ENCODE peak calls at places on chromosome 7, in four cellular contexts. V is upper lobe of right lung, Q is psoas muscle, Z is right lobe of liver. S is an unnamed sample. For H3K27me3, the result is how much of the 10 kb centered on the place peaks cover.

GRCh38 chr7:42151309-42151708 is 85.7 kb downstream of the GLI3 start:
- DNase-seq in V (no peak), Q (no peak), Z (no peak), S (peak)

GRCh38 chr7:66937940-66938339 is 16.9 kb downstream of the TMEM248 start:
- DNase-seq in V (no peak), Q (no peak), Z (no peak), S (no peak)

GRCh38 chr7:159212226-159212625 is 67.6 kb upstream of the VIPR2 start:
- DNase-seq in V (no peak), Q (no peak), Z (no peak), S (no peak)

GRCh38 chr7:77351539-77352004 is 64.6 kb downstream of the GSAP start:
- DNase-seq in V (no peak), Q (no peak), Z (no peak), S (no peak)

GRCh38 chr7:23373151-23374004 is 74.2 kb downstream of the MALSU1 start:
- DNase-seq in V (no peak), Q (no peak), Z (no peak), S (no peak)

GRCh38 chr7:108805808-108806397 is 236.2 kb downstream of the DNAJB9 start:
- DNase-seq in V (no peak), Q (no peak), Z (no peak), S (peak)

GRCh38 chr7:11228515-11228914 is 254.8 kb downstream of the PHF14 start:
- DNase-seq in V (peak), Q (peak), Z (peak), S (peak)

GRCh38 chr7:20534543-20534942 is 80.9 kb upstream of the ABCB5 start:
- DNase-seq in V (no peak), Q (no peak), Z (no peak), S (no peak)

GRCh38 chr7:151038951-151039849 is 9.1 kb upstream of the ASIC3 start:
- DNase-seq in V (peak), Q (peak), Z (no peak), S (peak)

GRCh38 chr7:23593706-23594105 is 3.5 kb upstream of the CCDC126 start:
- DNase-seq in V (no peak), Q (no peak), Z (no peak), S (no peak)

GRCh38 chr7:41881313-41882130 is 178.6 kb upstream of the INHBA start:
- DNase-seq in V (peak), Q (peak), Z (peak), S (no peak)

GRCh38 chr7:5773661-5774086 is 7.8 kb downstream of the RNF216 start:
- DNase-seq in V (no peak), Q (no peak), Z (no peak), S (no peak)

GRCh38 chr7:57423768-57424167 is 26.2 kb upstream of the ZNF716 start:
- DNase-seq in V (no peak), Q (no peak), Z (no peak), S (no peak)

GRCh38 chr7:28674359-28674782 is 262.1 kb downstream of the CREB5 start:
- DNase-seq in V (no peak), Q (no peak), Z (no peak), S (no peak)

GRCh38 chr7:93558705-93559614 is 15.6 kb downstream of the CALCR start:
- DNase-seq in V (no peak), Q (no peak), Z (no peak), S (no peak)

GRCh38 chr7:25859412-25859704 is 292.6 kb upstream of the NFE2L3 start:
- DNase-seq in V (no peak), Q (no peak), Z (no peak), S (no peak)

GRCh38 chr7:25860882-25861228 is 291.1 kb upstream of the NFE2L3 start:
- DNase-seq in V (no peak), Q (no peak), Z (no peak), S (no peak)

GRCh38 chr7:25861704-25862253 is 290.2 kb upstream of the NFE2L3 start:
- DNase-seq in V (no peak), Q (no peak), Z (no peak), S (no peak)

GRCh38 chr7:25859732-25860131 is 292.3 kb upstream of the NFE2L3 start:
- DNase-seq in V (no peak), Q (no peak), Z (no peak), S (no peak)

DNA sequence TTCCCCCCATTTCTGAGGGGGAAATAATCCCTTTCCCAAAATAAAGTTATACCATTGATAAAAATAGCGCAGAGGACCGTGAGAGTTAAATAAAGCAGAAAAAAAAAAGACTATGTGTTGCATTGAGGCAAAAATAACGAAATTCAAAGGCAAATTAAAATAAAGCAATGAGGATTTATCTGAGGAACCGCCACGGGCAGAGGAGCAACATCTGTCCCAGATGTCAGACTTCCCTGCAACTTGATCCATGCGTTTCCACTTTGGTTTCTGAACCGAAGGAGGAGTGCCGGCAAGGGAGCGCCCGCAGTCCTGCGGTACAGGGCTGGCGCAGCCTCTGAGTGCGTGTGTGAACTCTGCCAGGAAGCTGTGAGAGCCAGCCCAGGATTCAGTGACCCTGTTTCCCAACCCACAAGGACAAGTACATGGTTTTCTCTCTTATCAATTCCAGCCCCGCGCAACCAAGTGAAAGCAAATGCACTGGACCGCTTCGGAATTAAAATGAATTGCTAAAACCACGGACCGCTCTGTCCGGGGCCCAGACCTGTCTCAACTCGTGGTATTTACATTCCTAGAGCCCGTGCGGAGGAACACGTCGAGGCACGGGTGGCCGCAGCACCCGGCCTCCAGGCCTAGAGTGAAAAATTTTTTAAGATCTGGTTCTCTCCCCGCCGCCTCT is 291.7 kb upstream of the NFE2L3 start:
- DNase-seq in V (no peak), Q (no peak), Z (no peak), S (no peak)
- H3K4me3 ChIP-seq in V (no peak), Q (no peak), Z (no peak), S (no peak)

DNA sequence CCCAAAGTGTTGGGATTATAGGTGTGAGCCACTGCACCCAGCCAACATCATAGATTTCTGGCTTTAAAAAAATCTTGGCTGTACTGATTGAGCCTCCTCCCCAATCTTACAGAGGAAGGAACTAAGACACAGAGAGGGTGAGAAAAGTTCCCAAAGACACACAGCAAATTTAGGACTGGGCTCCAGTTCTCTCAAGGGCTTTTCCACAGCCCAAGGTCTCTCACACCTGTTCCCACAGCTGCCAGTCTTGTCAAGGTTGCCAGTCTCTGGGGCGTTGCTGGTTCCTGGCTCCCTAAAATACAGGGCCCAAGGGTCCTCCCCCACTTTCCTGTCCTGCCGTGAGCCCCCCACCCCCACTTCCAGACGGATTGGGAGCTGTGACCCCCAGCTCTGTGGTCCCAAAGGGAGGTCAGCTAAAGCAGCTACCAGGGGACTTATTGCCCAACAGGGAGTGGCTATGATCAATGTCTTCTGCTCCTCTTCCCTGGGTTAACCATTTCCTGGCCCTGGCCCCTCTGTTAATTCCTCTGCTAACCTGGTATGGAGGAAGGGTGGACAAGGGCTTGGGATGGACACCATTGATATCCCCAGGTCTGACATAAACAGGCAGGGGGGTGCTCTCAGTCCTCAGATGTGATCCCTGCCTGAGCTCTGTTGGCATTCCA is 3.1 kb upstream of the ZAN start:
- DNase-seq in V (no peak), Q (no peak), Z (no peak), S (no peak)
- H3K27me3 ChIP-seq in V (under half), Q (under half), Z (under half), S (under half)

GRCh38 chr7:138456220-138456619 is 3.8 kb upstream of the TRIM24 start:
- DNase-seq in V (no peak), Q (no peak), Z (no peak), S (no peak)

GRCh38 chr7:138460176-138460648 is at the start of gene TRIM24:
- DNase-seq in V (peak), Q (peak), Z (peak), S (peak)

GRCh38 chr7:138460649-138461607 is 869 bp downstream of the TRIM24 start:
- DNase-seq in V (peak), Q (peak), Z (peak), S (peak)

GRCh38 chr7:138458576-138459234 is 1.4 kb upstream of the TRIM24 start:
- DNase-seq in V (no peak), Q (no peak), Z (no peak), S (no peak)

DNA sequence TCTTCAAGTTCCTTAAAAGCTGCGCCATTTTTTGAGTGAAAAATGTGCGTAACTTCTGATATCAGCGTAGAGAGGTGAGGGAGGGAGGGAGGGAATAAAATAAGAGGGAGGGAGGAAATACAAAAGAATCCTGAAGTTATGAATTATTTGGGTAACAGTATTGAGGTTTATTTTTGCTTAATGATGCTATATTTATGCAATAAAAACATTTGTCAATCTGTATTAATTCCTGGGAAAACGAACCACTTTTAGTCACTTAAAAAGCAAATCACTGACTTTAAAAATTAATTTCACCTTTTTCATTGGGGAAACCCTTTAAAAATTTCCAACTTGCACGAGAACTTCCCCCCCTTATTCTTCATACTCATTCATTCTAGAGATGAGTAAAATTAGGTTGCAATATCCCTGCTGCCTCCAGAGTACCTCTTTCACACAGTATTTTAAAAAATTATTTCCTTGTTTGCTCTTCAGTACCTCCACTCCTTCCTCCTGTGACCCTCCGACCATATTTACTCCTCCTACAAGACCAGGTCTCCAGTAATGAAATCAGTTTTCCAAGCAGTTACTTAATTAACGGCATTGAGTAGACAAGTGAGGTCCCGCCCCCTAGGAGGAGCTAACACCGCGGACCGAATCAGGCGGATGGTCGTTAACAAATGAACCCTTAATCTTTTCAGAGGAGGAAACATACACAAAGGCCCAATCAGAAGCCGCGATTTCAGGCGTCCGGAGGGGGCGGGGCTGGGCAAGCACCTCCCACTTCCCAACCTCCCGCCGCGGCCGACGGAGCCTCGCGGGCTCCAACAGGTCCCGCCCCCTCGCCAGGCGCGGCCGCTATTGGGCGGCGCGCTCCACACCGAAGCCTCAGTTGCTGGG is 521 bp upstream of the TRIM24 start:
- DNase-seq in V (peak), Q (no peak), Z (no peak), S (peak)
- H3K27ac ChIP-seq in V (no peak), Q (peak), Z (no peak), S (peak)

DNA sequence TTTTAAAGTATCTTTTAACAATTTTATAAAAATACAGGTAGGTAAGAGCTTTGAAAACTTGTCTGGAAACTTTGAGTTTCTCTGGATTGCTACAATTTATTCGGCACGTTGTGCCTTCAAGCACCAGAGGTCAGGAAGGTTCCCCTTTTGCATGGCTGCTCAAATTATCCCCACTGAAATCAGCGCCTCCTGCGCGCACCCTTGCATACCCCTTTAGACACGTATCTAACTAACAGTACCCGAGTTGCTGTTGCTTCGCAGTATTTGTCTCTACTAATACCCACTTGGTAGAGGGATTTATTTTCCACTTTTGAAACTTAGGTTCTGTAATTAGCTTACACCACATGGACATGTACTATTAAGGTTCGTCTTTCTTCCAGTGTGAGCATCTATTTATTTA is 1.6 kb downstream of the MEOX2 start:
- DNase-seq in V (no peak), Q (no peak), Z (no peak), S (peak)
- H3K4me3 ChIP-seq in V (peak), Q (peak), Z (peak), S (no peak)

GRCh38 chr7:155380986-155381851 is 76.7 kb upstream of the EN2 start:
- DNase-seq in V (no peak), Q (no peak), Z (no peak), S (no peak)

GRCh38 chr7:155378580-155378934 is 79.4 kb upstream of the EN2 start:
- DNase-seq in V (no peak), Q (no peak), Z (no peak), S (no peak)

GRCh38 chr7:155378959-155379871 is 78.7 kb upstream of the EN2 start:
- DNase-seq in V (no peak), Q (no peak), Z (no peak), S (no peak)

GRCh38 chr7:155381852-155382801 is 75.8 kb upstream of the EN2 start:
- DNase-seq in V (no peak), Q (peak), Z (no peak), S (no peak)

DNA sequence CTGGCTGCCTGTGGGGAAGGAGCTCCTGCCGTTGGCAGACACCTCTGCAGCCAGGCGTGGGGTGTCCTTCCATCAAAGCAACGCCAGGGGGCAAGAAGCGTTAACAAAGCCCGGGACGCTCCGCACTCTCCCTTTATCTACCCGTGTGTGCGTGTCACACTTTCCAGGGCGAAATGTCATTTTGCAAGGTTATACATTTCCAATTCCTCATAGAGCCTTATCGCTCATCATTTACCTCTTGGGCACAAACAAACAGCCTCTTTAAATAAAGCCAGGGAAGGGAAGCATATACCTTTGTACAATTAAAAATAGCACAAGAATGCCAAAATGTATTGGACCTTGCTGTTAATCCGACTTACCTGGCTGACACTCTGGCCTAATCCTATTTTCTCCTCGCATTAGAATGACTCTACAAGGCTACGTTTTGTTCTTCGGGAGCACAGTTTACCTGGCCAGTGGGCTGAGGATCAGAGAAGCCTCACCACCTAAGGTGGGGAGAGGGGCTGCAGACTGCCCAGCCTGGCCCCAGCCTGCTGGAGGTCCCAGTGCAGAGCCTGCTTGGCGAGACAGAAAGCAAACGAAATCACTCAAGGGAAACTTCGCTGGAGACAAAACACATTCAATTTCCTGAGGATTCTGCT is 77.6 kb upstream of the EN2 start:
- DNase-seq in V (peak), Q (peak), Z (peak), S (peak)
- H3K27me3 ChIP-seq in V (half or more), Q (half or more), Z (under half), S (half or more)

GRCh38 chr7:130374507-130374906 is 5.8 kb upstream of the CPA1 start:
- DNase-seq in V (no peak), Q (no peak), Z (no peak), S (no peak)
- H3K27ac ChIP-seq in V (peak), Q (peak), Z (peak), S (peak)

DNA sequence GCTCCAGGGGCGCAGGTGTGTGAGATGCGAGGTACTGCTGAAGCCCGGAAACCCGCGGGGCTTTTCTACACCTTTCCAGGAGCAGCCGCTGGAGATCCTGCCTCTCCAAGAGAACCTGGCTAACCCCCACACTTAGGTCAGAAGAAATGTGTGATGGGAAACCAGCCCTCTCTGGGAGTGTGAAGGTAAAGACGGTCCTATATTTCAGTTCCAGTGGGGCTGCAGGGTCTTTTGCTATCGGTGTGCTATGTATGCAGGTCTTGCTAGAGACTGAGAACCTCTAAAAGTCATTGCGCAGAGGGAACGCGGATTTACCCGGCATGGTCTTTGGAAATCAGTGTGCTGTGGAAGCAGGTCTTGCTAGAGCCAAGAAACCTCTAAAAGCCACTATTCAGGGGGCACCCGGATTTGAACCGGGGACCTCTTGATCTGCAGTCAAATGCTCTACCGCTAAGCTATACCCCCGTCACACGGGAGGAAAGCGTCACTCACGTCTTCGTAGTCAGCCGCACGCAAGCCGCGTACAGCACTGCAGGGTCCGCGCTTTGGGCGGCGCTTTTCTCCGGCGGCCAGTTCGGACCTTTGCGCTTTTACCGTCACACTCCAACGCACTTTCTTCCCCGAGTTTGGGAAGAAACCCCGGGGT is 46.0 kb downstream of the ZNF777 start:
- DNase-seq in V (no peak), Q (peak), Z (no peak), S (peak)
- H3K4me3 ChIP-seq in V (peak), Q (peak), Z (peak), S (peak)